ENCODE peak calls at places on chromosomes 4 and X, in eight cellular contexts. S is H9, L is GM23248, R is HepG2, H is MM.1S, A is IMR-90, O is GM23338, I is DND-41. K is an unnamed sample.

GRCh38 chrX:16528620-16529019 is 121.3 kb upstream of the S100G start:
- DNase-seq in A (no peak), S (no peak), I (peak), L (no peak), H (no peak), R (no peak), O (no peak), K (no peak)

GRCh38 chr4:116469582-116469981 is 615.8 kb downstream of the TRAM1L1 start:
- DNase-seq in O (no peak), A (no peak), S (no peak), R (no peak), H (no peak), I (no peak), L (no peak), K (no peak)

GRCh38 chr4:85707591-85707990 is 232.6 kb downstream of the ARHGAP24 start:
- DNase-seq in I (no peak), L (peak), A (no peak), H (peak), S (no peak), R (no peak), O (no peak), K (peak)

GRCh38 chrX:65587616-65588526 is 53.3 kb upstream of the LAS1L start:
- DNase-seq in I (no peak), S (no peak), L (peak), O (no peak), A (peak), H (no peak), R (no peak), K (peak)

GRCh38 chr4:25792200-25792791 is 70.5 kb downstream of the SEL1L3 start:
- DNase-seq in R (peak), A (no peak), L (peak), H (no peak), O (peak), I (peak), S (peak), K (no peak)

GRCh38 chr4:100076753-100077152 is 113.5 kb downstream of the DDIT4L start:
- DNase-seq in A (peak), O (no peak), L (no peak), I (no peak), H (no peak), S (no peak), R (no peak), K (no peak)

GRCh38 chr4:147769386-147769785 is 37.5 kb downstream of the ARHGAP10 start:
- DNase-seq in S (no peak), A (no peak), H (no peak), L (peak), I (no peak), O (no peak), R (no peak), K (no peak)

GRCh38 chr4:157048248-157048647 is 27.7 kb upstream of the GLRB start:
- DNase-seq in S (no peak), L (peak), A (peak), O (no peak), I (no peak), H (no peak), R (no peak), K (peak)

GRCh38 chr4:69056921-69057562 is 39.2 kb upstream of the UGT2B7 start:
- DNase-seq in A (peak), L (no peak), H (no peak), O (no peak), R (no peak), I (no peak), S (no peak), K (no peak)

GRCh38 chr4:159009521-159009920 is 93.4 kb upstream of the RAPGEF2 start:
- DNase-seq in S (no peak), L (no peak), I (no peak), H (no peak), A (no peak), O (no peak), R (no peak), K (no peak)

GRCh38 chr4:141416219-141416618 is 195.5 kb downstream of the ZNF330 start:
- DNase-seq in L (peak), O (no peak), R (no peak), I (no peak), A (peak), H (no peak), S (no peak), K (no peak)

GRCh38 chr4:139776235-139776634 is 110.6 kb downstream of the MGST2 start:
- DNase-seq in S (no peak), H (no peak), R (no peak), A (no peak), I (no peak), L (no peak), O (no peak), K (no peak)

GRCh38 chrX:29231800-29232199 is 644.6 kb downstream of the IL1RAPL1 start:
- DNase-seq in A (peak), L (peak), H (no peak), R (no peak), I (no peak), O (peak), S (no peak), K (no peak)

GRCh38 chr4:137952116-137952515 is 290.0 kb downstream of the SLC7A11 start:
- DNase-seq in R (no peak), I (no peak), A (no peak), O (no peak), L (no peak), H (no peak), S (no peak), K (no peak)

GRCh38 chrX:19372170-19373033 is 28.7 kb downstream of the PDHA1 start:
- DNase-seq in O (peak), S (peak), R (peak), A (peak), H (peak), I (peak), L (peak), K (peak)
- H2AFZ ChIP-seq in O (peak), S (no peak), R (no peak), A (peak), H (peak), I (peak), L (peak), K (peak)

GRCh38 chr4:30818541-30818940 is 98.4 kb downstream of the PCDH7 start:
- DNase-seq in O (no peak), A (no peak), L (no peak), S (no peak), H (no peak), R (no peak), I (no peak), K (no peak)

GRCh38 chr4:30822911-30823529 is 102.9 kb downstream of the PCDH7 start:
- DNase-seq in R (no peak), S (no peak), O (no peak), L (no peak), H (no peak), A (no peak), I (no peak), K (no peak)

GRCh38 chr4:30817489-30817888 is 97.3 kb downstream of the PCDH7 start:
- DNase-seq in I (no peak), L (no peak), O (no peak), R (no peak), S (no peak), A (no peak), H (peak), K (no peak)

GRCh38 chr4:30821891-30822612 is 101.9 kb downstream of the PCDH7 start:
- DNase-seq in L (peak), S (no peak), H (no peak), O (peak), R (no peak), A (peak), I (no peak), K (no peak)

DNA sequence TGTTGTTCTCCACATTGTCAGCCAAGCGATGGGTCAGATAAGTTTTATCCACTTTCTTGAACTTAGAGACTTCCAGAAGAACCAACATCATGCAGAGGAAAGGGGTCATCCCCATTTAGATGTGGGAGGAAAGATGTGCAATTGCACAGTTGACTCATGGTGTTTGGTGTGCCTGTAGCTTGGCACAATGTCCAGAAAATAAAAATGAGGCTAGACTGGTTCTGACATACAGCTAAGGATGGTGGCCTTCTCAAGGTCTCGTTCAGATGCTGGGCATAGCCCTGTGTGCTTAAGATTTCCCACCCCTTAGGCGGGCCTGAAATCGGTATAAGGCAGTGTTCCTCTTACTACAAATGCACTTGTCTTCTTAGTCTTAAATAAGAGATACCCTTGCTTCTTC is 101.1 kb downstream of the PCDH7 start:
- DNase-seq in O (no peak), L (no peak), A (no peak), R (no peak), S (no peak), H (no peak), I (no peak), K (no peak)
- H3K4me2 ChIP-seq in O (no peak), L (no peak), A (no peak), R (no peak), S (no peak), H (no peak), I (no peak), K (no peak)

GRCh38 chr4:11412211-11412610 is 16.5 kb downstream of the HS3ST1 start:
- DNase-seq in L (no peak), R (no peak), A (no peak), S (no peak), I (no peak), H (no peak), O (no peak), K (no peak)

GRCh38 chr4:11416767-11417113 is 12.0 kb downstream of the HS3ST1 start:
- DNase-seq in L (no peak), S (no peak), A (no peak), I (no peak), O (no peak), R (no peak), H (no peak), K (no peak)

GRCh38 chr4:11418610-11419009 is 10.1 kb downstream of the HS3ST1 start:
- DNase-seq in H (no peak), O (peak), I (peak), L (no peak), A (peak), R (no peak), S (no peak), K (no peak)

GRCh38 chr4:11416071-11416766 is 12.5 kb downstream of the HS3ST1 start:
- DNase-seq in A (no peak), L (no peak), O (no peak), R (no peak), I (no peak), S (no peak), H (no peak), K (no peak)

DNA sequence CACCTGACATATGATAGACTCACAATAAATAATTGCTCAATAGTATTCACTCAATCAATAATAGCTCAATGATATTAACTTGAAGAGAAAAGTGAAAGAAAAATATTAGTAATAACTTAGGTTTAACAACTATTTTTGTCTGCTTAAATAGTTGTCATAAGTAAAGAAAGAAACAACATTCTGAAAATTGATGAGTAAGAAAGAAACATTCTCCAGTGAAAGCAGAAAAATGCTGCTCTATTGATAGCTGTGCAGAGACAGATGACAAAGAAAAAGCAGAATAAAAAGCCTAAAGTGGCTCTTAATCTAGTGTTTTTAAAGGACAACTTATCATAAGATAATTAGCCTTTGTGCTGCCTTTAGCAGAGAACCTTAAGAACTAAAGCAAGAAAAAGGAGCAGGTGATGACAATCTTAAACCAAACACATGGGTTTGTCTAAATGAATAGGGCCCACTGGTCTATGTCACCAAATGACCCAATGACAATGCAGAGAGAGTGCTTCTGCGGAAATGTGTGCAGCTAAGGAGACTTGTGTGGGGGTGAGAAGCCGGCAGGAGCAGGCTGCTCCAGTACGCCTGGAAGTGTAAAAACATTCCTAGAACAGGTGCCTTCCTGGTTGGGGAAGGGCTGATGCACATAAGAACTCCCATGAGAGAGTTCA is 13.2 kb downstream of the HS3ST1 start:
- DNase-seq in L (no peak), R (no peak), S (no peak), A (no peak), I (no peak), H (no peak), O (no peak), K (no peak)
- H2AFZ ChIP-seq in L (no peak), R (no peak), S (no peak), A (no peak), I (no peak), H (no peak), O (no peak), K (no peak)

GRCh38 chr4:7867701-7868429 is 71.8 kb downstream of the AFAP1 start:
- DNase-seq in H (no peak), L (peak), S (no peak), O (no peak), I (no peak), R (no peak), A (peak), K (peak)
- H3K4me2 ChIP-seq in H (no peak), L (peak), S (no peak), O (no peak), I (no peak), R (no peak), A (peak), K (peak)

GRCh38 chr4:186304816-186305520 is 39.0 kb downstream of the F11 start:
- DNase-seq in L (peak), H (no peak), A (peak), R (no peak), O (no peak), I (no peak), S (no peak), K (no peak)

GRCh38 chr4:186304216-186304615 is 38.2 kb downstream of the F11 start:
- DNase-seq in O (no peak), I (no peak), R (no peak), H (no peak), L (no peak), S (no peak), A (no peak), K (no peak)

GRCh38 chr4:186307916-186308315 is 41.9 kb downstream of the F11 start:
- DNase-seq in L (no peak), H (no peak), R (no peak), A (no peak), S (no peak), O (no peak), I (no peak), K (no peak)

DNA sequence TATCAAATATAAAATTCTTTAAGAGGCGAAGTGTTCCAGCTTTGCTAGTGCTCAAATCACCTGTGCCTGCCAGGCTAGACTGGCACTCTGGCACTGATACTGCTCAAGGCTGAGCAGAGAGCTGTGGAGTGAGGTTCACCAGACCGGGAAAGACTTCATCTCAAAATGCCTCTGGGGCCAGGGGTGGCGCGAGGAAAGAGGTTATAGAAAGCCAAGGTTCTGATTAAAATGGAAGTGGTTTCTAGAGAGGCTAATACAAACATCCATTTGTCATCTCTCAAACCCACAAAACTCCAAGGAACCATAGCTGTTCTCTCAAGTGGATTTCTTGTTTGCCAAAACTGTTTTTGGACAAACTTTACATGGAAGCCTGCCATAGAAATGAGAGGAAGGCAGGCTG is 41.5 kb downstream of the F11 start:
- DNase-seq in R (no peak), A (no peak), H (no peak), L (no peak), S (no peak), O (no peak), I (no peak), K (no peak)
- H2AFZ ChIP-seq in R (no peak), A (no peak), H (no peak), L (no peak), S (no peak), O (no peak), I (no peak), K (no peak)

K was measured in osteoblast.